ENCODE peak calls at places on chromosomes 12 and 14, in ten cellular contexts. O is NCI-H1417; Y is stimulated activated CD8-positive, alpha-beta memory T cell treated with anti-CD3 and anti-CD28 coated beads, Interleukin-4, amount 100 ng/mL, for 1 hour; H is stromal cell of bone marrow; V is left colon; N is H9; B is NCI-H2107; A is cardiac fibroblast; F is foreskin fibroblast; U is fibroblast of lung. I is an unnamed sample.

GRCh38 chr14:75401356-75401755 is 26.5 kb upstream of the JDP2 start:
- DNase-seq in O (peak), A (peak), Y (no peak), H (peak), V (peak), F (no peak), B (no peak), U (no peak), N (peak), I (peak)

GRCh38 chr12:69985656-69986055 is 160.6 kb downstream of the MYRFL start:
- DNase-seq in F (no peak), A (no peak), N (peak), B (no peak), H (no peak), O (no peak), V (peak), U (no peak), Y (no peak), I (no peak)

GRCh38 chr14:101603096-101603495 is 41.8 kb downstream of the DIO3 start:
- DNase-seq in V (no peak), B (no peak), H (no peak), A (no peak), Y (no peak), F (no peak), N (no peak), U (no peak), O (no peak), I (peak)

GRCh38 chr12:34402899-34403705 is 380.8 kb downstream of the ALG10 start:
- DNase-seq in B (no peak), A (no peak), H (no peak), Y (no peak), O (no peak), U (no peak), N (peak), V (no peak), F (no peak), I (peak)

GRCh38 chr12:85833558-85833957 is 2.7 kb downstream of the RASSF9 start:
- DNase-seq in V (no peak), F (no peak), U (no peak), B (no peak), H (no peak), O (no peak), A (no peak), N (no peak), Y (no peak), I (no peak)

GRCh38 chr12:48973992-48974673 is 2.6 kb upstream of the WNT10B start:
- DNase-seq in F (peak), Y (no peak), B (no peak), O (no peak), V (peak), A (peak), N (peak), H (no peak), U (peak), I (no peak)

GRCh38 chr12:128918481-128918880 is 65.2 kb downstream of the GLT1D1 start:
- DNase-seq in H (no peak), F (no peak), B (no peak), V (no peak), N (no peak), O (no peak), Y (no peak), A (no peak), U (no peak), I (no peak)

GRCh38 chr12:5429741-5430557 is 2.0 kb upstream of the NTF3 start:
- DNase-seq in N (peak), U (no peak), Y (no peak), V (no peak), O (no peak), B (no peak), A (no peak), H (no peak), F (no peak), I (no peak)

GRCh38 chr12:115251727-115252126 is 567.8 kb upstream of the TBX3 start:
- DNase-seq in F (no peak), V (no peak), U (peak), O (no peak), Y (no peak), A (no peak), H (no peak), N (no peak), B (no peak), I (no peak)

GRCh38 chr12:13000935-13001724 is 1.1 kb upstream of the HEBP1 start:
- DNase-seq in V (peak), U (peak), A (peak), O (peak), H (peak), N (peak), B (no peak), F (peak), Y (no peak), I (peak)

GRCh38 chr14:100155881-100156645 is 3.4 kb downstream of the DEGS2 start:
- DNase-seq in H (no peak), O (peak), N (no peak), U (no peak), B (no peak), A (no peak), Y (no peak), V (peak), F (no peak), I (no peak)

GRCh38 chr12:55074771-55075170 is 51.4 kb upstream of the OR9K2 start:
- DNase-seq in U (no peak), V (no peak), A (no peak), O (peak), H (no peak), N (no peak), Y (no peak), F (no peak), B (no peak), I (no peak)

GRCh38 chr14:68167717-68168087 is 348.1 kb downstream of the RAD51B start:
- DNase-seq in N (no peak), F (no peak), Y (no peak), V (no peak), U (no peak), A (no peak), H (no peak), O (no peak), B (no peak), I (no peak)

GRCh38 chr12:131157739-131158138 is 204.0 kb downstream of the ADGRD1 start:
- DNase-seq in F (no peak), U (no peak), O (no peak), Y (no peak), B (no peak), V (no peak), H (no peak), N (no peak), A (no peak), I (no peak)

GRCh38 chr12:108519558-108519957 is 4.5 kb downstream of the FICD start:
- DNase-seq in U (no peak), F (no peak), A (no peak), H (no peak), N (peak), B (no peak), Y (no peak), V (no peak), O (no peak), I (no peak)

GRCh38 chr12:2301531-2302461 is 249.0 kb downstream of the CACNA1C start:
- DNase-seq in H (peak), B (no peak), O (no peak), F (peak), V (no peak), U (peak), A (no peak), N (no peak), Y (no peak), I (peak)

GRCh38 chr12:52522346-52523011 is 2.3 kb upstream of the KRT5 start:
- DNase-seq in N (peak), B (no peak), H (no peak), V (no peak), O (peak), Y (no peak), A (peak), U (peak), F (no peak), I (peak)

GRCh38 chr12:30296486-30296885 is 399.2 kb downstream of the IPO8 start:
- DNase-seq in V (no peak), Y (no peak), N (no peak), H (no peak), F (no peak), A (no peak), B (no peak), O (no peak), U (no peak), I (no peak)

GRCh38 chr12:55142896-55143870 is 17.0 kb downstream of the OR9K2 start:
- DNase-seq in H (peak), V (peak), O (peak), B (peak), F (peak), Y (no peak), N (peak), U (peak), A (peak), I (peak)

I was measured in AG20443.